ENCODE peak calls at places on chromosome 4, in seven cellular contexts. H, Y, M, Z, X, B and E are unnamed samples.

GRCh38 chr4:165177725-165178666 is 29.4 kb upstream of the KLHL2 start:
- DNase-seq in H (no peak), Y (no peak), M (no peak), Z (no peak), X (no peak), B (no peak), E (no peak)

GRCh38 chr4:168119870-168120269 is 27.5 kb downstream of the ANXA10 start:
- DNase-seq in H (no peak), Y (no peak), M (no peak), Z (no peak), X (no peak), B (no peak), E (no peak)

GRCh38 chr4:82801910-82802521 is 3.4 kb upstream of the SCD5 start:
- DNase-seq in H (no peak), Y (no peak), M (peak), Z (peak), X (no peak), B (no peak), E (no peak)

GRCh38 chr4:53861856-53862610 is 202.4 kb downstream of the CHIC2 start:
- DNase-seq in H (no peak), Y (no peak), M (no peak), Z (peak), X (no peak), B (no peak), E (no peak)

GRCh38 chr4:3486556-3487270 is 23.6 kb downstream of the DOK7 start:
- DNase-seq in H (no peak), Y (no peak), M (no peak), Z (no peak), X (no peak), B (no peak), E (no peak)

GRCh38 chr4:105831189-105831588 is 64.1 kb upstream of the NPNT start:
- DNase-seq in H (no peak), Y (no peak), M (no peak), Z (no peak), X (no peak), B (no peak), E (peak)

GRCh38 chr4:7632341-7632740 is 197.6 kb upstream of the PSAPL1 start:
- DNase-seq in H (no peak), Y (no peak), M (no peak), Z (no peak), X (no peak), B (no peak), E (no peak)

GRCh38 chr4:100981447-100982204 is 365.7 kb downstream of the PPP3CA start:
- DNase-seq in H (no peak), Y (no peak), M (no peak), Z (no peak), X (no peak), B (no peak), E (no peak)

GRCh38 chr4:180164799-180165198 is 2078.4 kb upstream of the TENM3 start:
- DNase-seq in H (no peak), Y (no peak), M (no peak), Z (peak), X (peak), B (no peak), E (no peak)